ENCODE peak calls at places on chromosomes 13 and 19, in ten cellular contexts. J is bronchial epithelial cell; D is left lung; S is stimulated activated CD4-positive, alpha-beta T cell treated with anti-CD3 and anti-CD28 coated beads, Interleukin-1b, Interleukin-23, amount 100 ng/mL, for 48 hours; H is pancreas; K is body of pancreas; W is activated CD4-positive, alpha-beta T cell treated with anti-CD3 and anti-CD28 coated beads for 24 hours; I is CD8-positive, alpha-beta T cell; B is EL; V is effector memory CD8-positive, alpha-beta T cell. T is an unnamed sample.

GRCh38 chr19:32895384-32895783 is 25.8 kb upstream of the SLC7A9 start:
- DNase-seq in J (no peak), D (no peak), S (no peak), H (no peak), K (no peak), W (no peak), I (no peak), B (no peak), V (no peak), T (no peak)

GRCh38 chr13:31538067-31539042 is 201.0 kb upstream of the RXFP2 start:
- DNase-seq in J (peak; percentile 44), D (no peak), S (no peak), H (no peak), K (peak; percentile 8), W (no peak), I (no peak), B (peak; percentile 79), V (no peak), T (no peak)

GRCh38 chr13:47291116-47291656 is 394.3 kb upstream of the HTR2A start:
- DNase-seq in J (peak; percentile 18), D (no peak), S (no peak), H (no peak), K (no peak), W (no peak), I (no peak), B (no peak), V (no peak), T (no peak)

GRCh38 chr13:105894711-105895110 is 640.8 kb downstream of the EFNB2 start:
- DNase-seq in J (no peak), D (no peak), S (no peak), H (no peak), K (no peak), W (no peak), I (no peak), B (no peak), V (no peak), T (no peak)

GRCh38 chr19:2358548-2359173 is 1.4 kb upstream of the TMPRSS9 start:
- DNase-seq in J (no peak), D (no peak), S (no peak), H (no peak), K (no peak), W (no peak), I (no peak), B (no peak), V (no peak), T (no peak)

GRCh38 chr13:70809588-70809987 is 701.3 kb upstream of the KLHL1 start:
- DNase-seq in J (no peak), D (no peak), S (no peak), H (no peak), K (no peak), W (no peak), I (no peak), B (no peak), V (no peak), T (no peak)

GRCh38 chr19:29831041-29831548 is 19.3 kb downstream of the CCNE1 start:
- DNase-seq in J (peak; percentile 75), D (no peak), S (peak; percentile 77), H (no peak), K (no peak), W (no peak), I (peak; percentile 51), B (no peak), V (no peak), T (no peak)

GRCh38 chr13:20828540-20829364 is 55.0 kb upstream of the EEF1AKMT1 start:
- DNase-seq in J (peak; percentile 55), D (no peak), S (no peak), H (no peak), K (peak; percentile 12), W (no peak), I (no peak), B (peak; percentile 71), V (peak; percentile 50), T (peak; percentile 9)